ENCODE peak calls at places on chromosomes 11 and 22, in four cellular contexts. G is mammary epithelial cell, E is K562, X is IMR-90. D is an unnamed sample.

GRCh38 chr11:106608677-106609076 is 409.6 kb downstream of the GUCY1A2 start:
- DNase-seq in G (peak), E (no peak), X (peak), D (no peak)

GRCh38 chr11:46039990-46040389 is 81.3 kb downstream of the PHF21A start:
- DNase-seq in G (no peak), E (no peak), X (peak), D (no peak)

GRCh38 chr11:76026862-76027261 is 179.4 kb downstream of the WNT11 start:
- DNase-seq in G (no peak), E (no peak), X (no peak), D (no peak)

GRCh38 chr11:117090111-117090706 is 8.0 kb downstream of the SIK3 start:
- DNase-seq in G (peak), E (no peak), X (no peak), D (peak)

GRCh38 chr11:83097671-83098070 is 26.0 kb upstream of the RAB30 start:
- DNase-seq in G (no peak), E (no peak), X (peak), D (no peak)

GRCh38 chr22:22928666-22929380 is 41.2 kb downstream of the IGLL5 start:
- DNase-seq in G (peak), E (peak), X (peak), D (no peak)

GRCh38 chr11:31397239-31397834 is 27.7 kb downstream of the DNAJC24 start:
- DNase-seq in G (peak), E (peak), X (peak), D (no peak)

GRCh38 chr22:33362702-33363101 is 304.5 kb upstream of the SYN3 start:
- DNase-seq in G (no peak), E (no peak), X (no peak), D (no peak)

GRCh38 chr11:12600829-12601228 is 73.4 kb upstream of the TEAD1 start:
- DNase-seq in G (no peak), E (no peak), X (no peak), D (no peak)

GRCh38 chr22:30327864-30328345 is 1.2 kb upstream of the TBC1D10A start:
- DNase-seq in G (peak), E (peak), X (no peak), D (peak)

GRCh38 chr11:80958966-80959365 is 1518.1 kb upstream of the TENM4 start:
- DNase-seq in G (no peak), E (no peak), X (no peak), D (no peak)

GRCh38 chr11:95068549-95068948 is 1.8 kb downstream of the SRSF8 start:
- DNase-seq in G (peak), E (peak), X (peak), D (peak)

GRCh38 chr22:48240165-48240934 is 1477.9 kb downstream of the TBC1D22A start:
- DNase-seq in G (no peak), E (peak), X (no peak), D (no peak)

GRCh38 chr11:47508595-47509555 is 44.1 kb downstream of the CELF1 start:
- DNase-seq in G (no peak), E (no peak), X (no peak), D (no peak)

GRCh38 chr11:46890665-46891064 is 27.7 kb downstream of the LRP4 start:
- DNase-seq in G (no peak), E (no peak), X (peak), D (no peak)

GRCh38 chr22:27032121-27032761 is 374.9 kb downstream of the MIAT start:
- DNase-seq in G (no peak), E (peak), X (no peak), D (no peak)

GRCh38 chr11:17343907-17344306 is 7.7 kb upstream of the NCR3LG1 start:
- DNase-seq in G (peak), E (no peak), X (peak), D (peak)

GRCh38 chr22:22071455-22071854 is 88.9 kb upstream of the TOP3B start:
- DNase-seq in G (no peak), E (no peak), X (no peak), D (no peak)

GRCh38 chr11:79294845-79295520 is 145.8 kb downstream of the TENM4 start:
- DNase-seq in G (no peak), E (no peak), X (no peak), D (no peak)

GRCh38 chr11:105891685-105892084 is 130.4 kb downstream of the MSANTD4 start:
- DNase-seq in G (no peak), E (no peak), X (no peak), D (no peak)

GRCh38 chr22:44221710-44222475 is 41.2 kb downstream of the PARVG start:
- DNase-seq in G (no peak), E (no peak), X (no peak), D (no peak)

GRCh38 chr11:11989774-11990744 is 18.4 kb downstream of the DKK3 start:
- DNase-seq in G (no peak), E (no peak), X (no peak), D (no peak)

GRCh38 chr11:75454987-75455386 is 22.0 kb upstream of the KLHL35 start:
- DNase-seq in G (no peak), E (no peak), X (no peak), D (no peak)

GRCh38 chr11:37973926-37974325 is 1375.9 kb upstream of the RAG2 start:
- DNase-seq in G (peak), E (no peak), X (no peak), D (no peak)

GRCh38 chr11:1557904-1558831 is 13.9 kb downstream of the DUSP8 start:
- DNase-seq in G (no peak), E (no peak), X (peak), D (no peak)

GRCh38 chr22:31085493-31085824 is 4.3 kb downstream of the SMTN start:
- DNase-seq in G (peak), E (no peak), X (no peak), D (no peak)

GRCh38 chr22:32717337-32718240 is 83.9 kb upstream of the TIMP3 start:
- DNase-seq in G (no peak), E (no peak), X (peak), D (no peak)

GRCh38 chr11:93842034-93842433 is 8.4 kb downstream of the VSTM5 start:
- DNase-seq in G (no peak), E (no peak), X (no peak), D (no peak)

GRCh38 chr22:49592780-49593501 is 234.7 kb downstream of the BRD1 start:
- DNase-seq in G (no peak), E (no peak), X (no peak), D (no peak)

GRCh38 chr11:114092478-114092877 is 33.0 kb downstream of the ZBTB16 start:
- DNase-seq in G (no peak), E (no peak), X (no peak), D (no peak)

GRCh38 chr11:134360050-134360835 is 28.5 kb downstream of the GLB1L2 start:
- DNase-seq in G (peak), E (peak), X (peak), D (peak)

GRCh38 chr11:69696749-69697488 is 6.9 kb downstream of the FGF19 start:
- DNase-seq in G (no peak), E (no peak), X (no peak), D (no peak)

GRCh38 chr11:15106201-15106965 is 8.3 kb upstream of the INSC start:
- DNase-seq in G (peak), E (peak), X (peak), D (peak)

GRCh38 chr11:117677729-117678310 is 119.2 kb downstream of the DSCAML1 start:
- DNase-seq in G (no peak), E (no peak), X (no peak), D (no peak)

GRCh38 chr22:17897864-17898263 is 123.6 kb upstream of the BID start:
- DNase-seq in G (no peak), E (no peak), X (no peak), D (no peak)

GRCh38 chr11:83717551-83717950 is 431.4 kb upstream of the CCDC90B start:
- DNase-seq in G (no peak), E (no peak), X (no peak), D (no peak)

GRCh38 chr22:29309332-29310064 is 3.0 kb downstream of the GAS2L1 start:
- DNase-seq in G (no peak), E (no peak), X (no peak), D (no peak)

GRCh38 chr22:45502215-45503070 is at the start of gene FBLN1:
- DNase-seq in G (no peak), E (no peak), X (no peak), D (no peak)
- H2AFZ ChIP-seq in G (peak), E (no peak), X (peak), D (no peak)

GRCh38 chr22:43014876-43015676 is at the start of gene PACSIN2:
- DNase-seq in G (peak), E (peak), X (peak), D (peak)
- H2AFZ ChIP-seq in G (peak), E (peak), X (peak), D (no peak)

GRCh38 chr11:44456544-44457270 is 108.8 kb upstream of the CD82 start:
- DNase-seq in G (no peak), E (no peak), X (no peak), D (peak)
- H2AFZ ChIP-seq in G (no peak), E (no peak), X (no peak), D (peak)

DNA sequence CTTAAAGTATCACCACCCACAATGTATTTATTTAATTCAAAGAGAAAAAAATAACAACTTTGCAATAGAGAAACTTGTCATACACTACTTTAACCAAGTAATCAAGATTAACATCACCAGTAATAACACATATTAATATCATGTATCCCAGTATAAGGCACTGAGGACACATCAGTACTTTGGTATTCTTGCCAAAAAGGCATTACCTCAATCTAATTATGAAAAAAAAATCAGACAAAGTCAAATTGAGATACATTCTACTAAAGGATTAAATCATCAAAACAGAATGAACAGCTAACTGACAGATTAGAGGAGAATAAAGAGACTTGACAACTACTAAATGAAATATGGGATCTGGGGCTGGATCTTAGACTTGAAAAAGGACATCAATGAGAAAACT is 35.8 kb upstream of the SLC17A6 start:
- DNase-seq in G (no peak), E (no peak), X (no peak), D (no peak)
- H2AFZ ChIP-seq in G (no peak), E (no peak), X (no peak), D (no peak)

GRCh38 chr22:45276507-45276906 is 8.2 kb upstream of the UPK3A start:
- DNase-seq in G (no peak), E (no peak), X (no peak), D (no peak)
- H2AFZ ChIP-seq in G (no peak), E (no peak), X (no peak), D (no peak)

D was measured in HCT116.